ENCODE peak calls at places on chromosome 15, in four cellular contexts. B is mesendoderm, N is IMR-90, U is H1. S is an unnamed sample.

GRCh38 chr15:29196306-29196705 is 73.3 kb downstream of the NSMCE3 start:
- DNase-seq in N (no peak), U (peak), B (peak), S (no peak)

GRCh38 chr15:61088675-61089074 is 140.4 kb downstream of the RORA start:
- DNase-seq in N (no peak), B (no peak), U (no peak), S (no peak)

GRCh38 chr15:73997986-73998385 is 3.5 kb downstream of the PML start:
- DNase-seq in U (no peak), B (no peak), N (no peak), S (no peak)

GRCh38 chr15:64938192-64938591 is 26.5 kb downstream of the ANKDD1A start:
- DNase-seq in N (peak), B (peak), U (no peak), S (no peak)

GRCh38 chr15:98518823-98519561 is 129.3 kb upstream of the IGF1R start:
- DNase-seq in N (peak), B (peak), U (peak), S (peak)

GRCh38 chr15:45197512-45197911 is 9.7 kb upstream of the SHF start:
- DNase-seq in U (no peak), B (no peak), N (no peak), S (no peak)

GRCh38 chr15:77032052-77032646 is 37.2 kb downstream of the PSTPIP1 start:
- DNase-seq in B (no peak), U (no peak), N (no peak), S (peak)

GRCh38 chr15:74209560-74209958 is 7.0 kb upstream of the STRA6 start:
- DNase-seq in B (no peak), N (no peak), U (no peak), S (peak)

GRCh38 chr15:61459785-61460707 is 230.9 kb upstream of the RORA start:
- DNase-seq in N (peak), U (no peak), B (no peak), S (no peak)

GRCh38 chr15:31396881-31397560 is 70.4 kb downstream of the KLF13 start:
- DNase-seq in N (peak), U (peak), B (peak), S (peak)

GRCh38 chr15:69997701-69998273 is 99.9 kb downstream of the TLE3 start:
- DNase-seq in N (peak), U (no peak), B (no peak), S (no peak)

GRCh38 chr15:94666553-94666952 is 435.2 kb downstream of the MCTP2 start:
- DNase-seq in B (peak), U (no peak), N (no peak), S (no peak)

GRCh38 chr15:99306694-99307338 is 55.5 kb downstream of the LRRC28 start:
- DNase-seq in B (no peak), N (peak), U (no peak), S (no peak)

GRCh38 chr15:79439236-79439635 is 7.1 kb downstream of the MINAR1 start:
- DNase-seq in U (no peak), N (no peak), B (no peak), S (no peak)

GRCh38 chr15:69828181-69828828 is 269.4 kb downstream of the TLE3 start:
- DNase-seq in N (no peak), U (no peak), B (no peak), S (no peak)

GRCh38 chr15:77067691-77068367 is 3.1 kb downstream of the TSPAN3 start:
- DNase-seq in B (no peak), U (no peak), N (no peak), S (no peak)

GRCh38 chr15:75720787-75721461 is 8.3 kb upstream of the CSPG4 start:
- DNase-seq in B (peak), U (no peak), N (no peak), S (peak)

GRCh38 chr15:84834227-84834955 is 17.2 kb downstream of the ALPK3 start:
- DNase-seq in B (no peak), U (no peak), N (no peak), S (no peak)

GRCh38 chr15:92682772-92683510 is 27.4 kb upstream of the FAM174B start:
- DNase-seq in N (no peak), B (no peak), U (no peak), S (no peak)

GRCh38 chr15:93035092-93035915 is 53.7 kb downstream of the RGMA start:
- DNase-seq in U (no peak), B (no peak), N (no peak), S (no peak)

GRCh38 chr15:52112203-52112750 is 298 bp downstream of the BCL2L10 start:
- DNase-seq in U (no peak), B (no peak), N (no peak), S (peak)

GRCh38 chr15:37056168-37056893 is 44.0 kb downstream of the MEIS2 start:
- DNase-seq in U (no peak), B (no peak), N (no peak), S (no peak)

GRCh38 chr15:49904296-49904695 is 214.7 kb downstream of the ATP8B4 start:
- DNase-seq in B (no peak), U (no peak), N (no peak), S (no peak)

DNA sequence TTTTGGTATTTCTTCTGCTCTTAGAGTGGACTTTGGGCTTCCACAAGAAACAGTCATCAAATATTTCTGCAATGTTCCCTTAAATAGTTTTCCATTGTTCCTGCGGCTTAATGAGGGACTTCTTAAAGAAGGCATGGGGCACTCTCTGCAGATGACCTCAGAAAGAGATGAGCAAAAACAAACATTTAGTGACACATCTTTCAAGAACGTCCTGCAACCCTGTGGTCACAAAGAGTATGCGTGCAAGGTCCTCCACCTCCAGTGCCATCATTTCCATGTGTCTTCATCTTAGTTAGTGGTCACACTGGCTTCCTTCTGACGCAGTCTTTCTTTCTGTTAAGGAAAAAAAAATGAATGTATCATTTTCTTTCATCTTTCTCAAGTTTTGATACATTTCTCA is 56.2 kb downstream of the GREM1 start:
- DNase-seq in B (peak), N (peak), U (no peak), S (no peak)
- H3K27ac ChIP-seq in B (no peak), N (peak), U (no peak), S (no peak)

DNA sequence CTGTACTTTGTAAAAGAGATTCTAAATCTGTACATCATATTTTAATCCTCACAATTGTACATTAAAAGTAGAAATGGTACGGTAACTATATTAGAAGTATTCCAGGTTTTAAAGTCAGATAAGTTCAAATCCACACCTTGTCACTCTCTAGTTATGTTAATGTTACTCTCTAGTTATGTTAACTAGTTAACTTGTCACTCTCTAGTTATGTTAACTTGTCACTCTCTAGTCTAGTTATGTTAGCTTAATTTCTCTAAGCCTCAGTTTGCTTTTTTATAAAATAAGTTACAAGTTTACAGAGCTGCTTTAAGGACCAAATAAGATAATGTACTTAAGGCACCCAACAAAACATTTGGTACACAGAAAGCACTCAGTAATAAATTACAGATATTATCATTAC is 42.6 kb downstream of the ZNF280D start:
- DNase-seq in N (no peak), B (no peak), U (no peak), S (no peak)
- H3K56ac ChIP-seq in N (no peak), B (no peak), U (no peak), S (no peak)

DNA sequence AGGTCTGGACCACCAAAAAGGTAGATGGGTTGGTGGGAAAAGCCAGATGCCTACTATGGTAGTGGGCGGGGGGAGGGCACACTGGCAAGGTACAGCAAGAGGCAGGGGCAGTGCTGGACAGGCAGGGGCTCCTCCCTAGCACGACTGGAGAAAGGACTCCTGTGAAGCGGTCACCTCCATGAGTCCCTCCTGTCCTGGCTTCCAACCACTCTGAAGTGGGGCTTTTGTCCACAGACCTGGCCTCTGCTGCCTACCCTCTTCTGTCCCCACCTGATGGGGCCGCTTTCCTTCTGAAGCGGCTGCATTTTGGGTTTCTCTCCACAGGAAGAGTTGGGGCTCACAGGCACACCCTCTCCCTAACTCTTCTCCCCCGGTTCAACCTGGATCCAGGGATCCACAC is 2.7 kb upstream of the SPTBN5 start:
- DNase-seq in N (no peak), B (no peak), U (no peak), S (no peak)
- H3K27ac ChIP-seq in N (no peak), B (no peak), U (no peak), S (no peak)

DNA sequence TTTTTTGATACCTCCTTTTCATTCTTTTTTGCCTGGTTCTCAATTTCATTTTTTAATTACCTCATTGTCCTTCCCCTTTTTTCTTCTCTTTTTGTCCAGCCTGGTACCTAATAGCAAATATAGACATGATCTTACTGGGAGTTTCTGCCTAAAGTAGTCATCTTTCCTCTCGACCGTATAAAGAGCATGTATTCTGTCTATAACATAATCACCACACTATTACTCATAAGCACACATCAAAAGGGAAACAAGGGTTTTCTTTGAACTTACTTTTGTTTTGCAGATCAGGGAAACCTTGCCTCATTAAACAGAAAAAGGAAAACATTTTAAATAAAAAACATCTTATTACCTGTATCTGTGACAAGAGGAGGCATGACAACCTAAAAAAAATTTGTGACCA is 33.0 kb downstream of the FAM98B start:
- DNase-seq in B (no peak), N (peak), U (no peak), S (no peak)
- H3K56ac ChIP-seq in B (no peak), N (peak), U (no peak), S (no peak)

GRCh38 chr15:88526247-88526879 is 20.1 kb downstream of the DET1 start:
- DNase-seq in B (no peak), U (no peak), N (no peak), S (no peak)
- H3K27ac ChIP-seq in B (no peak), U (no peak), N (no peak), S (no peak)

DNA sequence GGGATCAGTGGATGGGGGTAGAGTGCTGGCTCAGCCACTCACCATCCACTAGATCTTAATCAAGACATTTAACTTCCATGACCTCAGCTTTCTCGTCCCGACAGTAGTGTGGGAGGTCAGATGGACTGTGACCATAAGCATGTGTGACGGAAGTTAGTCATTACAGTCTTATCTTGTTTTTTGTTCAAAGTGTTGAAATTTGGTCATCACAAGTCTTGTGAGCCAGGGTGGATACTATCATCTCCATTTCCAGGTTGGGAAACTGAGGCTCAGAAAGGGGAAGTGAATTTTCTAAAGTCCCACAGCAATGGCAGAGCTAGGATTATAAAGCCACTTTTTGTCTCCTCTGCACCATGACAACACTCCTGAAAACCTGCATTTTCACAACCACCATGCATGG is 32.0 kb upstream of the ITGA11 start:
- DNase-seq in U (no peak), N (no peak), B (no peak), S (no peak)
- H3K56ac ChIP-seq in U (no peak), N (no peak), B (no peak), S (no peak)

GRCh38 chr15:67146875-67147381 is 81.5 kb downstream of the SMAD3 start:
- DNase-seq in U (no peak), B (peak), N (peak), S (no peak)
- H3K27ac ChIP-seq in U (no peak), B (peak), N (peak), S (no peak)

DNA sequence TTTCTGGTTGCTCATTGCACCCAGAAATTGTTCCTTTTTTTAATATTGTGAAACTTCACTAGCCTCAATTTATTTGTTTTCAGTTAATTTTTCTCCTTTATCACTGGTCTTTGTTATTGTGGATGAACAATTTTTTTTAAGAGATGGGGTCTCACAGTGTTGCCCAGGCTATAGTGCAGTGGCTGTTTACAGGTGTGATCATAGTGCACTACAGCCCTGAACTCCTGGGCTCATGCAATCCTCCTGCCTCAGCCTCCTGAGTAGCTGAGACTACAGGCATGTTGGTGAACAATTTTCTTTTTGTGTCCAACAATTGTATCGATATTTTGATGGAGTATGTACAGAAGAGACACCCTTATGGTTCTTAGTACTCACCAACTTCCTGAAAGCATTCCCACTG is 26.3 kb downstream of the BLM start:
- DNase-seq in U (no peak), N (no peak), B (no peak), S (no peak)
- H3K56ac ChIP-seq in U (no peak), N (no peak), B (no peak), S (no peak)

DNA sequence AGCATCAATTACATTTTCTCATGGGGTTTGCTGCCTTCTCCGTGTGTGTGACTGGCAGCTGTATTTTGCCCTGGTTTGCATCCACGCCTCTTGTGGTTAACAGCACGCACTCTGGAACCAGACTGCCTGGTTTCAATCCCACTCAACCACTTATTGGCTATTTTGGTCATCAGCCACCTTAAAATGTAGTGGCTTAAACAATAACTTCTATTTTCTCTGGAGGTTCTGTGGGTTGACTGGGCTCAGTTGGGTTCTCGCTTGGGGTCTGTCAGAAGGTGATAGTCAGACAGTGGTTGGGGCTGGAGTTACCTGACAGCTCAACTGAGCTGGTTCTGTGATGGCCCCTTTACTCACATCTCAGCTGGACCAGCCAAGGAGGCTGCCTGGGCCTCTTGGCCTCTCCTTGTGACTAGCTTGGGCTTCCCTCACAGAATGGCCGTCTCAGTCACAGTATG is 36.8 kb downstream of the EHD4 start:
- DNase-seq in U (no peak), N (no peak), B (no peak), S (no peak)
- H3K27ac ChIP-seq in U (no peak), N (no peak), B (no peak), S (no peak)

GRCh38 chr15:63188247-63188936 is 1.0 kb upstream of the RAB8B start:
- DNase-seq in N (no peak), B (no peak), U (no peak), S (no peak)
- H3K56ac ChIP-seq in N (peak), B (peak), U (peak), S (no peak)